ENCODE peak calls at places on chromosomes 7 and 10, in nine cellular contexts. I is uterus, M is right lobe of liver, U is pancreas, Y is ovary, B is Peyer's patch, O is IMR-90, J is cardiac muscle cell, X is astrocyte. R is an unnamed sample.

GRCh38 chr7:28556036-28556435 is 143.7 kb downstream of the CREB5 start:
- DNase-seq in I (no peak), M (no peak), U (no peak), Y (no peak), B (no peak), O (no peak), J (no peak), X (no peak), R (no peak)

GRCh38 chr10:131961777-131962450 is 19.8 kb downstream of the BNIP3 start:
- DNase-seq in I (no peak), M (no peak), U (peak; percentile 55), Y (no peak), B (no peak), O (no peak), J (no peak), X (no peak), R (no peak)

GRCh38 chr10:49187950-49188761 is at the start of gene TMEM273:
- DNase-seq in I (peak; percentile 37), M (peak; percentile 73), U (no peak), Y (peak; percentile 42), B (peak; percentile 51), O (no peak), J (no peak), X (peak; percentile 18), R (peak; percentile 79)

GRCh38 chr7:27155816-27156507 is 513 bp downstream of the HOXA7 start:
- DNase-seq in I (peak; percentile 54), M (no peak), U (peak; percentile 62), Y (no peak), B (peak; percentile 78), O (no peak), J (no peak), X (no peak), R (peak; percentile 82)

GRCh38 chr10:95906675-95907453 is 911 bp upstream of the CC2D2B start:
- DNase-seq in I (peak; percentile 35), M (peak; percentile 61), U (peak; percentile 60), Y (peak; percentile 51), B (no peak), O (peak; percentile 67), J (peak; percentile 74), X (peak; percentile 58), R (peak; percentile 61)

GRCh38 chr7:20275637-20276036 is 55.1 kb upstream of the ITGB8 start:
- DNase-seq in I (no peak), M (no peak), U (no peak), Y (no peak), B (no peak), O (peak; percentile 48), J (no peak), X (no peak), R (no peak)

GRCh38 chr7:128997161-128997560 is 57.8 kb downstream of the TNPO3 start:
- DNase-seq in I (no peak), M (no peak), U (no peak), Y (no peak), B (no peak), O (no peak), J (no peak), X (peak; percentile 6), R (no peak)

GRCh38 chr7:51276091-51276605 is 40.5 kb downstream of the COBL start:
- DNase-seq in I (no peak), M (no peak), U (no peak), Y (no peak), B (no peak), O (no peak), J (no peak), X (no peak), R (no peak)

GRCh38 chr10:11237571-11237970 is 219.9 kb downstream of the CELF2 start:
- DNase-seq in I (no peak), M (no peak), U (no peak), Y (no peak), B (no peak), O (no peak), J (no peak), X (no peak), R (no peak)

GRCh38 chr7:66921918-66922486 is 977 bp downstream of the TMEM248 start:
- DNase-seq in I (no peak), M (no peak), U (no peak), Y (no peak), B (no peak), O (no peak), J (peak; percentile 4), X (no peak), R (no peak)

GRCh38 chr10:34397324-34397723 is 417.8 kb downstream of the PARD3 start:
- DNase-seq in I (no peak), M (no peak), U (no peak), Y (no peak), B (no peak), O (peak; percentile 61), J (no peak), X (peak; percentile 69), R (no peak)

GRCh38 chr10:3010819-3011422 is 56.4 kb upstream of the PFKP start:
- DNase-seq in I (no peak), M (no peak), U (no peak), Y (no peak), B (no peak), O (peak; percentile 16), J (peak; percentile 14), X (peak; percentile 12), R (no peak)

GRCh38 chr7:151847681-151848081 is 29.2 kb downstream of the PRKAG2 start:
- DNase-seq in I (no peak), M (no peak), U (peak; percentile 39), Y (no peak), B (no peak), O (no peak), J (no peak), X (peak; percentile 9), R (no peak)

GRCh38 chr7:36863901-36864701 is 139.8 kb upstream of the AOAH start:
- DNase-seq in I (no peak), M (no peak), U (no peak), Y (no peak), B (no peak), O (no peak), J (peak; percentile 56), X (peak; percentile 50), R (no peak)

GRCh38 chr7:36868727-36869411 is 144.6 kb upstream of the AOAH start:
- DNase-seq in I (no peak), M (no peak), U (no peak), Y (no peak), B (no peak), O (no peak), J (no peak), X (no peak), R (no peak)

GRCh38 chr7:36862685-36863375 is 138.5 kb upstream of the AOAH start:
- DNase-seq in I (no peak), M (no peak), U (no peak), Y (no peak), B (no peak), O (no peak), J (peak; percentile 62), X (peak; percentile 59), R (no peak)

GRCh38 chr7:36860679-36861078 is 136.4 kb upstream of the AOAH start:
- DNase-seq in I (no peak), M (no peak), U (no peak), Y (no peak), B (no peak), O (no peak), J (no peak), X (no peak), R (no peak)

GRCh38 chr7:36865019-36865418 is 140.7 kb upstream of the AOAH start:
- DNase-seq in I (no peak), M (no peak), U (no peak), Y (no peak), B (no peak), O (no peak), J (no peak), X (peak; percentile 72), R (no peak)
- H3K4me1 ChIP-seq in I (no peaks in the 10 kb centered on the region), M (no peaks in the 10 kb centered on the region), U (no peaks in the 10 kb centered on the region), Y (no peaks in the 10 kb centered on the region), B (no peaks in the 10 kb centered on the region), O (no peaks in the 10 kb centered on the region), J (peaks cover 46% of the 10 kb centered on the region), X (no peaks in the 10 kb centered on the region), R (no peaks in the 10 kb centered on the region)

GRCh38 chr10:74586088-74586585 is 240.3 kb upstream of the KAT6B start:
- DNase-seq in I (no peak), M (no peak), U (no peak), Y (no peak), B (no peak), O (peak; percentile 23), J (peak; percentile 13), X (peak; percentile 17), R (no peak)
- H3K4me3 ChIP-seq in I (no peak overlapping the region), M (no peak overlapping the region), U (no peak overlapping the region), Y (no peak overlapping the region), B (peak overlapping the region; percentile 11), O (no peak overlapping the region), J (no peak overlapping the region), X (no peak overlapping the region), R (peak overlapping the region; percentile 10)

GRCh38 chr10:4011136-4011812 is 226.3 kb upstream of the KLF6 start:
- DNase-seq in I (no peak), M (no peak), U (no peak), Y (no peak), B (no peak), O (no peak), J (no peak), X (no peak), R (no peak)
- H3K4me1 ChIP-seq in I (no peaks in the 10 kb centered on the region), M (no peaks in the 10 kb centered on the region), U (no peaks in the 10 kb centered on the region), Y (no peaks in the 10 kb centered on the region), B (no peaks in the 10 kb centered on the region), O (no peaks in the 10 kb centered on the region), J (no peaks in the 10 kb centered on the region), X (no peaks in the 10 kb centered on the region), R (peaks cover 4% of the 10 kb centered on the region)

GRCh38 chr7:150322833-150323681 is at the start of the genes ACTR3C and LRRC61:
- DNase-seq in I (peak; percentile 48), M (peak; percentile 77), U (peak; percentile 87), Y (peak; percentile 61), B (peak; percentile 81), O (no peak), J (peak; percentile 70), X (no peak), R (no peak)

GRCh38 chr7:150325110-150325611 is 1.8 kb upstream of the ACTR3C start:
- DNase-seq in I (peak; percentile 51), M (peak; percentile 54), U (no peak), Y (peak; percentile 39), B (no peak), O (peak; percentile 17), J (no peak), X (peak; percentile 73), R (no peak)

GRCh38 chr7:150323682-150324365 is 479 bp upstream of the ACTR3C start:
- DNase-seq in I (no peak), M (no peak), U (no peak), Y (peak; percentile 25), B (no peak), O (no peak), J (peak; percentile 21), X (no peak), R (no peak)

GRCh38 chr7:150325901-150326300 is 2.6 kb upstream of the ACTR3C start:
- DNase-seq in I (no peak), M (no peak), U (no peak), Y (no peak), B (no peak), O (no peak), J (no peak), X (no peak), R (no peak)

DNA sequence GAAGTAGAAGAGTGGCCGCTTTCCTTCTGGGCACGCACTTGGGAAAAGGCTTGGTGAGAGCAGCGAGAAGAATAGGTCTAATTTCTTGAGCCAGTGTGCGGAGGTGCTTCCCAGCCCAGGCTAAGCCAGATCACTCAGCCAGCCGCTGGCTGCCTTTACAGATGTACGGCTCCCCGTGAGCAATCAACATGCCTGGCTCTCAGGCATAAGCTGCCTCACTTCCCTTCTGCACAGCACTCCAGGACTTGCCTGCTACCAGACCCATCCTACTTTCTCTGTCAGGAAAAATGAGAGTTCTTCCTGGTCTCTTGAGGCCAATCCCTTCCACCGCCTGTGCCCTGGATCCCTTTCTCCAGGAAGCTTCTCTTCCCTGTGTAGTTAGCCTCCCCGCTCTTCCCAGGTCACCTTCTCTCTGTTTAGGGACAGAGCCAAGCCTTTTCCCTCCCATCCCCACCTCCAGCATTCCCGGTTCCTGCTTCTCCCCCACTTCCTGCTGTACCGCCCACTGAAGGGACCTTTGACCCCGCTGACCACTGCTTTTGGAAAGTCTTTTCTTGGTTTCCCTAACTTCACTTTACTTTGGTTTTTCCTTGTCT is 1.1 kb upstream of the ACTR3C start:
- DNase-seq in I (no peak), M (peak; percentile 68), U (peak; percentile 65), Y (peak; percentile 44), B (no peak), O (peak; percentile 11), J (peak; percentile 27), X (peak; percentile 54), R (no peak)
- H3K4me3 ChIP-seq in I (no peak overlapping the region), M (peak overlapping the region; percentile 78), U (peak overlapping the region; percentile 82), Y (peak overlapping the region; percentile 74), B (no peak overlapping the region), O (no peak overlapping the region), J (peak overlapping the region; percentile 45), X (no peak overlapping the region), R (peak overlapping the region; percentile 74)

R was measured in suprapubic skin.